ENCODE peak calls at places on chromosome 1, in four cellular contexts. L, W, D and B are unnamed samples.

GRCh38 chr1:68805097-68805641 is 308.3 kb upstream of the DEPDC1 start:
- DNase-seq in L (no peak), W (no peak), D (no peak), B (no peak)

GRCh38 chr1:110686188-110686587 is 11.4 kb upstream of the KCNA3 start:
- DNase-seq in L (no peak), W (no peak), D (no peak), B (peak; percentile 15)

GRCh38 chr1:52667984-52668383 is 30.2 kb downstream of the COA7 start:
- DNase-seq in L (no peak), W (no peak), D (no peak), B (no peak)

GRCh38 chr1:101262601-101263348 is 26.0 kb downstream of the S1PR1 start:
- DNase-seq in L (peak; percentile 44), W (no peak), D (no peak), B (no peak)

GRCh38 chr1:227886993-227887696 is 60.6 kb downstream of the WNT9A start:
- DNase-seq in L (peak; percentile 11), W (peak; percentile 87), D (peak; percentile 51), B (peak; percentile 34)

GRCh38 chr1:223738465-223739365 is 26.4 kb downstream of the CAPN2 start:
- DNase-seq in L (peak; percentile 30), W (no peak), D (no peak), B (no peak)

GRCh38 chr1:117120774-117121588 is 568 bp downstream of the TRIM45 start:
- DNase-seq in L (no peak), W (no peak), D (no peak), B (no peak)

GRCh38 chr1:114137497-114137896 is 16.2 kb downstream of the SYT6 start:
- DNase-seq in L (no peak), W (no peak), D (no peak), B (no peak)

GRCh38 chr1:110675060-110675791 is 486 bp upstream of the KCNA3 start:
- DNase-seq in L (no peak), W (no peak), D (no peak), B (no peak)

GRCh38 chr1:175840787-175841186 is 97.4 kb upstream of the TNR start:
- DNase-seq in L (no peak), W (no peak), D (no peak), B (no peak)